ENCODE peak calls at places on chromosomes 4 and X, in four cellular contexts. I is OCI-LY7, Y is lung, T is adrenal gland. X is an unnamed sample.
A peak's percentile ranks its signal among the peaks of the same experiment; 100 is the strongest.

GRCh38 chrX:145190801-145191389 is 56.4 kb upstream of the SPANXN1 start:
- DNase-seq in I (peak; percentile 1), Y (no peak), T (no peak), X (peak; percentile 4)

GRCh38 chr4:118352843-118353373 is at the start of gene PRSS12:
- DNase-seq in I (no peak), Y (peak; percentile 75), T (peak; percentile 60), X (peak; percentile 65)

GRCh38 chr4:104879854-104880253 is 266.8 kb upstream of the TET2 start:
- DNase-seq in I (no peak), Y (no peak), T (no peak), X (no peak)

GRCh38 chrX:103431316-103431715 is 55.0 kb downstream of the BEX3 start:
- DNase-seq in I (no peak), Y (no peak), T (no peak), X (peak; percentile 32)

GRCh38 chr4:6342530-6343293 is 73.1 kb downstream of the WFS1 start:
- DNase-seq in I (no peak), Y (no peak), T (peak; percentile 33), X (peak; percentile 17)

GRCh38 chr4:81757706-81758105 is 286.0 kb upstream of the RASGEF1B start:
- DNase-seq in I (no peak), Y (no peak), T (peak; percentile 41), X (no peak)

GRCh38 chr4:176534566-176534965 is 214.8 kb downstream of the SPCS3 start:
- DNase-seq in I (no peak), Y (no peak), T (no peak), X (peak; percentile 90)

GRCh38 chrX:9614016-9614415 is 149.2 kb downstream of the TBL1X start:
- DNase-seq in I (no peak), Y (no peak), T (no peak), X (peak; percentile 32)

GRCh38 chrX:150482537-150483217 is 85.7 kb upstream of the MTM1 start:
- DNase-seq in I (no peak), Y (no peak), T (peak; percentile 47), X (peak; percentile 63)

GRCh38 chrX:115679460-115679859 is 118.5 kb downstream of the PLS3 start:
- DNase-seq in I (no peak), Y (no peak), T (no peak), X (peak; percentile 59)

GRCh38 chrX:38627683-38628082 is 66.3 kb downstream of the TSPAN7 start:
- DNase-seq in I (peak; percentile 31), Y (no peak), T (no peak), X (peak; percentile 37)

GRCh38 chr4:112448211-112448745 is 67.7 kb downstream of the NEUROG2 start:
- DNase-seq in I (no peak), Y (no peak), T (no peak), X (no peak)

GRCh38 chrX:115625577-115626301 is 64.8 kb downstream of the PLS3 start:
- DNase-seq in I (no peak), Y (no peak), T (no peak), X (peak; percentile 69)

GRCh38 chrX:15465347-15465746 is 27.8 kb downstream of the PIR start:
- DNase-seq in I (peak; percentile 64), Y (no peak), T (no peak), X (no peak)

GRCh38 chr4:150242820-150243458 is 164.7 kb downstream of the DCLK2 start:
- DNase-seq in I (peak; percentile 21), Y (no peak), T (peak; percentile 56), X (peak; percentile 65)

GRCh38 chr4:77734928-77735327 is 84.2 kb downstream of the CNOT6L start:
- DNase-seq in I (peak; percentile 20), Y (no peak), T (no peak), X (peak; percentile 90)

GRCh38 chr4:19927381-19927780 is 324.3 kb upstream of the SLIT2 start:
- DNase-seq in I (no peak), Y (no peak), T (no peak), X (peak; percentile 79)

GRCh38 chrX:134737061-134737460 is 78.8 kb upstream of the PLAC1 start:
- DNase-seq in I (no peak), Y (no peak), T (no peak), X (no peak)

GRCh38 chr4:26204911-26205368 is 115.9 kb upstream of the RBPJ start:
- DNase-seq in I (no peak), Y (no peak), T (no peak), X (no peak)

GRCh38 chr4:93828332-93828829 is at the start of gene ATOH1:
- DNase-seq in I (no peak), Y (no peak), T (peak; percentile 30), X (peak; percentile 4)

GRCh38 chrX:154511761-154512160 is 4.3 kb downstream of the FAM3A start:
- DNase-seq in I (no peak), Y (no peak), T (no peak), X (no peak)

GRCh38 chrX:115952417-115953092 is 218.0 kb upstream of the AGTR2 start:
- DNase-seq in I (no peak), Y (no peak), T (no peak), X (no peak)

DNA sequence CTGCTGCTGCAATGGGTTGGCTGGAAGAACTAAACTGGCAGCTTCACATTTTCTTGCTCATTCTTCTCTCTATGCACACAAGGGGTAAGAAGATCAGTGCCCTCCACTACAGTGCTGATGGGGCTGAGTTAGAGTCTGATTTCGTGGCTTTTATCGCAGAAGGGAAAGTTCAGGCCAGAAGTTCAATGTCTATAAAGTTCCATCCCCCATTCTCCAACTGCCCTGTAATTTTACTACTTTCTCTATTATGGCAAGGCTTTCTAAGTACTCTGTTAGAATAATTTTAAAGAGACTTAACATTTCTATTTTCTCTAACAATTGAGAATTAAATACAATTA is 293.9 kb downstream of the BMPR1B start:
- DNase-seq in I (no peak), Y (no peak), T (no peak), X (no peak)
- H3K4me3 ChIP-seq in I (no peak overlapping the region), Y (no peak overlapping the region), T (no peak overlapping the region), X (peak overlapping the region; percentile 12)

GRCh38 chr4:154620111-154620510 is 7.7 kb upstream of the FGG start:
- DNase-seq in I (no peak), Y (no peak), T (no peak), X (no peak)

GRCh38 chr4:154618708-154619315 is 6.4 kb upstream of the FGG start:
- DNase-seq in I (peak; percentile 73), Y (peak; percentile 42), T (peak; percentile 36), X (peak; percentile 76)

GRCh38 chr4:154623995-154624394 is 11.5 kb upstream of the FGG start:
- DNase-seq in I (no peak), Y (no peak), T (no peak), X (no peak)

GRCh38 chr4:154626793-154627484 is 14.5 kb upstream of the FGG start:
- DNase-seq in I (peak; percentile 24), Y (peak; percentile 64), T (peak; percentile 33), X (peak; percentile 51)

GRCh38 chr4:154622598-154622997 is 10.1 kb upstream of the FGG start:
- DNase-seq in I (peak; percentile 66), Y (no peak), T (no peak), X (peak; percentile 83)
- TF ChIP-seq CTCF in I (peak; percentile 79), Y (peak; percentile 22), T (peak; percentile 56), X (peak; percentile 75)

DNA sequence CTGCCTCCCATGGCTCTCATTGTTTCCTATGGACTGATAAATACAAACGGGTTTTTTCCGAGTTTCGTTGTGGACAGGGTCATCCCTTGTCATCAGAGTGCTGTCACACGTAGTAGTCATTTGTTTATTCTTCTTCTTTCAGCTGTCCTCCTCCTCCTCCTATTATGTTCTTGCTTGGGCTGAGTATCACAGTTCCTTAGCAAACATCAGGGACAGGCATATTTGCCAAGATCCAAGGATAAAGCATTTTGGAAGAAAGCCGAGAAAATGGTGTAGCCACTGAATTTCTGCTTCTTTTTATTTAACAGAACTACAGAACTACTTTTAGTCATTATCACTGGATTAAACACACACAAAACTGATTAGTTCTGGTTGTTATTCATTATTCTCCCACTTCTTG is 167.9 kb downstream of the MAML3 start:
- DNase-seq in I (no peak), Y (no peak), T (no peak), X (no peak)
- H3K4me3 ChIP-seq in I (no peak overlapping the region), Y (no peak overlapping the region), T (no peak overlapping the region), X (no peak overlapping the region)

DNA sequence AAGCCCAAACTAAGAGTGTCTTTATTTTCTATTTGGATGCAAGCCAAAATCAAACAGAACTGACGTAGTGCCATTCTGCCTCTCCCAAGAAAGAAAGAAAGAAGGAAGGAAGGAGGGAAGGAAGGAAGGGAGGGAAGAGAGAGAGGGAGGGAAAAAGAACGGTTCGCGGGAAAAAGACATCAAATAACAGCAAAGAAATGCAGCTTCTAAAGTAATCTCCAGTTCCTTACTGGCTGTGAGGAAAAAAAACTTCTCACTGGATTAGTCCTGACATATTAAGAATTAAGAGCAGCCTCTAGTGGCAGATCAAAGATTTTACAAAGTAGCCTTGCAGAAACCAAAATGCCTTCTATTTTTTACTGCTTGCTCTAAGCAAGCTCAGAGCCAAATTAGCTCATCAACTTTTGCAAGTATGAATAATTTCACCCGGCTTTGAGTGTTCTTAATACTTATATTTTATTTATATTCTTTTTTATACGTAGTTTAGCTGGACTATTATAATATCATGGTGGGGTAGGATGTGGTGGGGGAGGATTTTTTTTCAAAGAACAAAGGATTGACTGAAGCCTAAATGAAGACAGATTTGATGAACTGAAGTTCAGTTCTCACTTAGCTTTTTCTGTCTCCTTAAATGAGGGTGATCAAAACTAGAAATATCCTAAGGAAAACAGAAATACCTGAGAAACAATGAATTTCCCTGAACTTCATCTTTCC is 36.6 kb downstream of the PITX2 start:
- DNase-seq in I (peak; percentile 37), Y (no peak), T (no peak), X (peak; percentile 87)
- TF ChIP-seq CTCF in I (peak; percentile 74), Y (no peak), T (peak; percentile 44), X (peak; percentile 68)

DNA sequence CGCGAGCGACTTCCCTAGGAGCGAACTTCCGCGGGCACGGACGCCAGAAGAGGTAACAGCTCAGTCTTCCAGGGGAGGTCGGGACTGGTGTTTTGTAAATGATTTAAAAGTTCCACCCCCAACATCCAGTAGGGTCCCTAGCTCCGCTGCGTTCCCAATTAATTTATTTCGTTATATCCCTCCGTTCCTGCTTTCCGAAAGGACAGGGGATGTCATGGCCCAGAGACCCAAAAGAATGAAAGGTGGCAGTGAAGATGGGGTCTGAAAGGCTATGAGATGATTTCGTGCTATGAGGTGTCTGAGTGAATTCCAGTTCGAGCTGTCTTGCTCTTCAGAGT is 373 bp upstream of the SMIM43 start:
- DNase-seq in I (no peak), Y (no peak), T (no peak), X (no peak)
- H3K4me3 ChIP-seq in I (no peak overlapping the region), Y (no peak overlapping the region), T (no peak overlapping the region), X (peak overlapping the region; percentile 60)

DNA sequence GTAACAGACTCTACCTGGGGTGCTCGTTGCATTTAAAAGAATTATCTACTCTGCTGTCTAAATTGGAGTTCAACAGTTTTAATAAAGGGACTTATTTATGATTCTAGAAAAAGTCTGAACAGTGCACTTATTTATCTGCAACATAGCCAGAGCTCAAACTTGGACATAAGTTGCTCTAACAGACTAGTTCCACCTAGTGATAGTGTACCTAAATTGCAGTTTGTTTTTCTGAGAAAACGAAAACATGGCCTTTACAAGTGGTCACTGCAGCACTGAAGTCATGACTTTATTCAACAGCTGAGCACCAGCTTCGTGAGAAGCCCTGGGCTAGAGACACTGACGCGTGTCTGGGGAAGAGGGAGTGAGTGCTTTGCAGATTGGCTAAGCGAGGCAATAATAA is 77.3 kb upstream of the IGSF1 start:
- DNase-seq in I (no peak), Y (no peak), T (no peak), X (no peak)
- TF ChIP-seq CTCF in I (no peak), Y (no peak), T (no peak), X (no peak)